ENCODE peak calls at places on chromosomes 4 and X, in four cellular contexts. L is posterior cingulate gyrus, S is esophagus muscularis mucosa, G is AG09319. O is an unnamed sample.

GRCh38 chr4:76016383-76016782 is 6.9 kb downstream of the CXCL10 start:
- DNase-seq in L (peak), S (no peak), G (no peak), O (no peak)

GRCh38 chrX:1582686-1583437 is 8.5 kb upstream of the AKAP17A start:
- DNase-seq in L (no peak), S (peak), G (no peak), O (no peak)

GRCh38 chrX:138298268-138298667 is 413.2 kb downstream of the FGF13 start:
- DNase-seq in L (no peak), S (no peak), G (no peak), O (no peak)

GRCh38 chr4:125389713-125390112 is 75.0 kb downstream of the FAT4 start:
- DNase-seq in L (no peak), S (no peak), G (peak), O (peak)

GRCh38 chr4:54800831-54801530 is 143.2 kb downstream of the KIT start:
- DNase-seq in L (no peak), S (no peak), G (no peak), O (no peak)

GRCh38 chrX:118520206-118520857 is 24.7 kb downstream of the DOCK11 start:
- DNase-seq in L (no peak), S (no peak), G (peak), O (peak)

GRCh38 chr4:15234101-15234500 is 193.7 kb upstream of the C1QTNF7 start:
- DNase-seq in L (no peak), S (no peak), G (no peak), O (no peak)

GRCh38 chr4:51831133-51831532 is 11.8 kb upstream of the DCUN1D4 start:
- DNase-seq in L (peak), S (no peak), G (no peak), O (no peak)